ENCODE peak calls at places on chromosomes 3 and 15, in seven cellular contexts. K is GM23248; Q is fibroblast of lung; R is CD8-positive, alpha-beta memory T cell; E is body of pancreas; I is effector memory CD4-positive, alpha-beta T cell; C is GM23338. D is an unnamed sample.

GRCh38 chr15:65651831-65652749 is 30.4 kb downstream of the SLC24A1 start:
- DNase-seq in K (no peak), Q (no peak), R (no peak), E (no peak), I (no peak), C (peak; percentile 22), D (no peak)

GRCh38 chr15:50883903-50884302 is 24.6 kb upstream of the AP4E1 start:
- DNase-seq in K (peak; percentile 50), Q (peak; percentile 69), R (no peak), E (no peak), I (no peak), C (no peak), D (peak; percentile 41)

GRCh38 chr3:13822042-13822441 is 57.8 kb downstream of the WNT7A start:
- DNase-seq in K (peak; percentile 58), Q (peak; percentile 1), R (no peak), E (no peak), I (no peak), C (no peak), D (no peak)

GRCh38 chr3:147572970-147573340 is 163.8 kb downstream of the ZIC1 start:
- DNase-seq in K (peak; percentile 34), Q (no peak), R (no peak), E (no peak), I (no peak), C (no peak), D (no peak)

GRCh38 chr15:52480990-52481389 is 47.7 kb downstream of the MYO5A start:
- DNase-seq in K (no peak), Q (no peak), R (no peak), E (no peak), I (no peak), C (no peak), D (no peak)

GRCh38 chr3:29441020-29441324 is 160.1 kb downstream of the RBMS3 start:
- DNase-seq in K (no peak), Q (no peak), R (no peak), E (no peak), I (no peak), C (no peak), D (peak; percentile 84)

GRCh38 chr3:165839296-165840076 is 2.3 kb upstream of the BCHE start:
- DNase-seq in K (no peak), Q (peak; percentile 38), R (no peak), E (no peak), I (no peak), C (peak; percentile 6), D (peak; percentile 68)

GRCh38 chr15:97995881-97996603 is 35.5 kb downstream of the ARRDC4 start:
- DNase-seq in K (peak; percentile 21), Q (peak; percentile 31), R (no peak), E (peak; percentile 38), I (no peak), C (peak; percentile 61), D (peak; percentile 17)

GRCh38 chr3:123733805-123734526 is 149.1 kb upstream of the HACD2 start:
- DNase-seq in K (peak; percentile 89), Q (peak; percentile 97), R (no peak), E (no peak), I (no peak), C (no peak), D (no peak)

GRCh38 chr15:75454471-75455418 is 3.3 kb upstream of the SIN3A start:
- DNase-seq in K (peak; percentile 85), Q (peak; percentile 60), R (peak; percentile 84), E (peak; percentile 65), I (peak; percentile 79), C (peak; percentile 68), D (peak; percentile 78)

GRCh38 chr3:133130168-133130567 is 92.0 kb downstream of the TMEM108 start:
- DNase-seq in K (peak; percentile 43), Q (peak; percentile 61), R (no peak), E (no peak), I (no peak), C (no peak), D (no peak)

GRCh38 chr3:13539285-13539625 is 9.7 kb upstream of the FBLN2 start:
- DNase-seq in K (peak; percentile 83), Q (peak; percentile 83), R (no peak), E (no peak), I (no peak), C (no peak), D (no peak)

GRCh38 chr3:13655074-13655913 is 106.4 kb downstream of the FBLN2 start:
- DNase-seq in K (peak; percentile 78), Q (peak; percentile 41), R (peak; percentile 6), E (peak; percentile 54), I (no peak), C (peak; percentile 88), D (peak; percentile 33)

GRCh38 chr15:29424118-29424517 is 154.5 kb upstream of the NSMCE3 start:
- DNase-seq in K (no peak), Q (no peak), R (no peak), E (no peak), I (no peak), C (peak; percentile 24), D (no peak)

GRCh38 chr15:47196057-47196456 is 521.2 kb upstream of the SEMA6D start:
- DNase-seq in K (peak; percentile 88), Q (peak; percentile 76), R (no peak), E (peak; percentile 84), I (no peak), C (peak; percentile 90), D (peak; percentile 98)

DNA sequence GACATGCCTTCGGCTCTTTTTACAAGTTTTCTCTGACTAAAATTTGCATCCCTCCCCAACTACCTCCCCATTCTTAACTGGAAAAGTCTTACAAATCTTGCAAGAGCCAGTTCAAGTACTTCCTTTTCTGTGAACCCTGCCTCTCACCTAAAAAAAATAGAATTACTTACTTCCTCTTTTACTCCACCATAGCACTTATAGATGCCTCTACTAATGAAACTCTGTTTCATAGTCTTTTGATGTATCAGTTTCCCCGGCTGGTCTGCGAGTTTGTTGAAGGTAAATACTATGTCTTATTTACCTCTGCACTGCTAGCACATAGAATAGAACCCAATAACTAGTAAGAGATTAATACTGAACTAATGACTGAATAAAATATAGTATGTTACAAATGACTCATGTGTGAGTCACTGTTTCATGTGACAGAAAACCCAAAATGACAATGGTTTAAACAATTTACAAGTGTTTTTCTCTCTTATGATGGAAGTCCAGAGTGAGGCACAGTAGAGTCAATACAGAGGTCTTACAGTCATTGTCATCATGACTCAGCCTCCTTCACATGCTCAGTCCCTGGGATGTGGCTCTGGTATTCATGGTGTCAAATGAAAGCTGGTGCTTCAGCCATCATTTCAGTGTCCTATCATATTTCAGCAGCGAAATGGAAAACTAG is 393.5 kb downstream of the RSL24D1 start:
- DNase-seq in K (no peak), Q (no peak), R (no peak), E (no peak), I (no peak), C (no peak), D (no peak)
- H3K27ac ChIP-seq in K (no peak overlapping the region), Q (no peak overlapping the region), R (no peak overlapping the region), E (no peak overlapping the region), I (no peak overlapping the region), C (no peak overlapping the region), D (no peak overlapping the region)

GRCh38 chr3:134482622-134483021 is 3.2 kb downstream of the ANAPC13 start:
- DNase-seq in K (no peak), Q (peak; percentile 15), R (no peak), E (no peak), I (no peak), C (no peak), D (no peak)
- H3K4me1 ChIP-seq in K (peaks cover 72% of the 10 kb centered on the region), Q (peaks cover 23% of the 10 kb centered on the region), R (peaks cover 29% of the 10 kb centered on the region), E (peaks cover 39% of the 10 kb centered on the region), I (peaks cover 7% of the 10 kb centered on the region), C (peaks cover 14% of the 10 kb centered on the region), D (peaks cover 14% of the 10 kb centered on the region)

DNA sequence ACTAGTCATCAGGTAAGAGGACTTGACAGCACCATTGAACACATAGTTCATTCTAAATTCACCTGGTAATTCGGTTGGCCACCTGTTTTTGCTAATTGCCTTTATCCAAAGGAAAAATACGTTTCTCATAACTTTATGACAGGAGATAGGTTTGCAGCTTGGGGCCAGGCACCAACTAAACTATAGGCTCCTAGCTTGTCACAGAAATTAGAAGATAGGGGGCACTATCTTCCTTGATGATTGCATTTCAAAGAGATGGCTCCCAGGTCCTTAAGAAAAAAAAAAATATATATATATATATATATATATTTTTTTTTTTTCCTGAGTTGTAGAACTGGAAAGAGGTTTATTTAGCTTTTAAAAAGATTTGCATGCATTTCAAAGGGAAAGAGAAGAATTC is 563.6 kb downstream of the NAALADL2 start:
- DNase-seq in K (no peak), Q (no peak), R (no peak), E (no peak), I (no peak), C (peak; percentile 65), D (no peak)
- H3K4me3 ChIP-seq in K (no peak overlapping the region), Q (no peak overlapping the region), R (no peak overlapping the region), E (no peak overlapping the region), I (no peak overlapping the region), C (no peak overlapping the region), D (no peak overlapping the region)

DNA sequence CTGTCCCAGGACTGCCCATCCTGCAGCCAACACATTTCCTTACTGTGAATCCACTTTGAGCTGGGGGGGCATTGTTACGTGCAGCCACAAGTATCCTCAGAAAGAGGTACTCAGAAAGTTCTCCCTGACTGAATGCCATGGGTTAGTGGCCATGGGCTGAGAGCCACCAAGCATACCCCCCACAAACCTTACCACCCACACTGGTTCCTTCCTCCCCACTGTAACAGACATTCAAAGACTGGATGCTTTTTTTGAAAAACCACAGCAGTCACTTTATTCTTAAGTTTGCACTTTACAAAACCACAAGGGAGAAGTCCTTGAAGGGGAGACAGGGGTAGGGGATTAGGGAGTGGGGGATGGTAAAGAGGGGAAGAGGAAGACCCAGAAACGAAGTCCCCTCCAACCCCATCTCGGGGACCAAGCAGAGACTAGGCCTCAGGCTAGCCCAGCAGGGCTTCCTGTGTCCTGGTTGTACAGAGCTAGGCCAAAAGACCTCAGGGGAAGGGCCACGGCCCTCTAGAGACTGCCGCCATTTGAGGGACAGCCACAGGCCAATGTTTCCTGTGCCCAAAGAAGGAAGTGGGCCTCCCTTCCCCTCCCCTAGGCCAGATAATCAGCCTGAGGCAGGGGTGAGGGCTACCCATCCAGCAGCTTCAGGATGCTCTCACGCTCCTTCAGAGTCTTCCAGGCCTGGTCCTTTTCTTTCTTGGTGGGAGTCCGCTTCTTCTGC is 10.1 kb upstream of the CAMK1 start:
- DNase-seq in K (no peak), Q (no peak), R (no peak), E (no peak), I (no peak), C (no peak), D (no peak)
- H3K27ac ChIP-seq in K (peak overlapping the region; percentile 93), Q (no peak overlapping the region), R (peak overlapping the region; percentile 33), E (peak overlapping the region; percentile 61), I (peak overlapping the region; percentile 51), C (no peak overlapping the region), D (no peak overlapping the region)

GRCh38 chr3:190443257-190443656 is 6.4 kb downstream of the TMEM207 start:
- DNase-seq in K (peak; percentile 59), Q (no peak), R (no peak), E (no peak), I (no peak), C (peak; percentile 33), D (peak; percentile 74)
- H3K4me1 ChIP-seq in K (peaks cover 13% of the 10 kb centered on the region), Q (no peaks in the 10 kb centered on the region), R (no peaks in the 10 kb centered on the region), E (no peaks in the 10 kb centered on the region), I (no peaks in the 10 kb centered on the region), C (peaks cover 3% of the 10 kb centered on the region), D (peaks cover 31% of the 10 kb centered on the region)